ENCODE peak calls at places on chromosome 7, in eight cellular contexts. One of them, this sample, is unnamed.
A peak's percentile ranks its signal among the peaks of the same experiment; 100 is the strongest.

GRCh38 chr7:98202367-98203195 is 8.7 kb upstream of the BHLHA15 start:
- DNase-seq in PC-3: no peak
- DNase-seq in CD4-positive, alpha-beta memory T cell: peak; percentile 63
- DNase-seq in AG08396: no peak
- DNase-seq in occipital lobe: no peak
- DNase-seq in HTR-8/SVneo: no peak
- DNase-seq in A172: no peak
- DNase-seq in body of pancreas: no peak
- DNase-seq in this sample: peak; percentile 93

GRCh38 chr7:45874408-45875131 is 1.7 kb upstream of the CCDC201 start:
- DNase-seq in AG08396: peak; percentile 54
- DNase-seq in HTR-8/SVneo: peak; percentile 43
- DNase-seq in CD4-positive, alpha-beta memory T cell: no peak
- DNase-seq in PC-3: peak; percentile 74
- DNase-seq in A172: peak; percentile 91
- DNase-seq in occipital lobe: no peak
- DNase-seq in body of pancreas: no peak
- DNase-seq in this sample: no peak

GRCh38 chr7:139775829-139776266 is 1.9 kb downstream of the HIPK2 start:
- DNase-seq in occipital lobe: peak; percentile 32
- DNase-seq in body of pancreas: peak; percentile 82
- DNase-seq in PC-3: peak; percentile 79
- DNase-seq in A172: peak; percentile 59
- DNase-seq in AG08396: peak; percentile 66
- DNase-seq in HTR-8/SVneo: peak; percentile 41
- DNase-seq in CD4-positive, alpha-beta memory T cell: peak; percentile 59
- DNase-seq in this sample: peak; percentile 53

GRCh38 chr7:47757946-47758371 is 176.0 kb upstream of the TNS3 start:
- DNase-seq in body of pancreas: peak; percentile 42
- DNase-seq in PC-3: no peak
- DNase-seq in A172: peak; percentile 53
- DNase-seq in occipital lobe: peak; percentile 77
- DNase-seq in AG08396: peak; percentile 84
- DNase-seq in CD4-positive, alpha-beta memory T cell: no peak
- DNase-seq in HTR-8/SVneo: no peak
- DNase-seq in this sample: no peak

GRCh38 chr7:29565982-29566746 is 2.5 kb downstream of the PRR15 start:
- DNase-seq in PC-3: no peak
- DNase-seq in CD4-positive, alpha-beta memory T cell: no peak
- DNase-seq in occipital lobe: no peak
- DNase-seq in HTR-8/SVneo: no peak
- DNase-seq in A172: no peak
- DNase-seq in AG08396: peak; percentile 11
- DNase-seq in body of pancreas: no peak
- DNase-seq in this sample: no peak

GRCh38 chr7:157686285-157686894 is 349.6 kb downstream of the DNAJB6 start:
- DNase-seq in PC-3: no peak
- DNase-seq in AG08396: no peak
- DNase-seq in CD4-positive, alpha-beta memory T cell: no peak
- DNase-seq in HTR-8/SVneo: no peak
- DNase-seq in occipital lobe: no peak
- DNase-seq in A172: no peak
- DNase-seq in body of pancreas: no peak
- DNase-seq in this sample: no peak

GRCh38 chr7:115680921-115681320 is 349.6 kb downstream of the TFEC start:
- DNase-seq in PC-3: no peak
- DNase-seq in occipital lobe: no peak
- DNase-seq in A172: no peak
- DNase-seq in body of pancreas: no peak
- DNase-seq in CD4-positive, alpha-beta memory T cell: no peak
- DNase-seq in AG08396: no peak
- DNase-seq in HTR-8/SVneo: no peak
- DNase-seq in this sample: no peak

GRCh38 chr7:15326044-15326644 is 235.7 kb downstream of the AGMO start:
- DNase-seq in AG08396: peak; percentile 7
- DNase-seq in occipital lobe: no peak
- DNase-seq in CD4-positive, alpha-beta memory T cell: no peak
- DNase-seq in A172: peak; percentile 34
- DNase-seq in PC-3: peak; percentile 59
- DNase-seq in HTR-8/SVneo: peak; percentile 3
- DNase-seq in body of pancreas: no peak
- DNase-seq in this sample: no peak